ENCODE peak calls at places on chromosome 5, in nine cellular contexts. One of them, this sample, is unnamed.

GRCh38 chr5:88743231-88743879 is 139.6 kb downstream of the MEF2C start:
- DNase-seq in activated T-cell treated with anti-CD3 and anti-CD28 coated beads, Interleukin-2, amount 50 U/mL, for 72 hours: no peak
- DNase-seq in non-pigmented ciliary epithelial cell: no peak
- DNase-seq in T-cell: no peak
- DNase-seq in kidney glomerular epithelial cell: no peak
- DNase-seq in stimulated activated naive CD4-positive, alpha-beta T cell treated with Interleukin-2 at 50 U/mL for 16 hours: no peak
- DNase-seq in T-helper 9 cell: no peak
- DNase-seq in NCI-H2171: no peak
- DNase-seq in D341Med: no peak
- DNase-seq in this sample: no peak

GRCh38 chr5:6734781-6735180 is 21.5 kb downstream of the TENT4A start:
- DNase-seq in kidney glomerular epithelial cell: no peak
- DNase-seq in T-helper 9 cell: no peak
- DNase-seq in activated T-cell treated with anti-CD3 and anti-CD28 coated beads, Interleukin-2, amount 50 U/mL, for 72 hours: no peak
- DNase-seq in D341Med: no peak
- DNase-seq in non-pigmented ciliary epithelial cell: no peak
- DNase-seq in NCI-H2171: no peak
- DNase-seq in T-cell: no peak
- DNase-seq in stimulated activated naive CD4-positive, alpha-beta T cell treated with Interleukin-2 at 50 U/mL for 16 hours: no peak
- DNase-seq in this sample: no peak

GRCh38 chr5:106959447-106959846 is 711.3 kb downstream of the EFNA5 start:
- DNase-seq in T-helper 9 cell: no peak
- DNase-seq in non-pigmented ciliary epithelial cell: no peak
- DNase-seq in kidney glomerular epithelial cell: no peak
- DNase-seq in stimulated activated naive CD4-positive, alpha-beta T cell treated with Interleukin-2 at 50 U/mL for 16 hours: no peak
- DNase-seq in NCI-H2171: no peak
- DNase-seq in activated T-cell treated with anti-CD3 and anti-CD28 coated beads, Interleukin-2, amount 50 U/mL, for 72 hours: no peak
- DNase-seq in D341Med: no peak
- DNase-seq in T-cell: no peak
- DNase-seq in this sample: no peak

GRCh38 chr5:68555891-68556689 is 340.5 kb downstream of the PIK3R1 start:
- DNase-seq in T-cell: no peak
- DNase-seq in stimulated activated naive CD4-positive, alpha-beta T cell treated with Interleukin-2 at 50 U/mL for 16 hours: no peak
- DNase-seq in non-pigmented ciliary epithelial cell: no peak
- DNase-seq in T-helper 9 cell: no peak
- DNase-seq in kidney glomerular epithelial cell: no peak
- DNase-seq in NCI-H2171: no peak
- DNase-seq in D341Med: no peak
- DNase-seq in activated T-cell treated with anti-CD3 and anti-CD28 coated beads, Interleukin-2, amount 50 U/mL, for 72 hours: no peak
- DNase-seq in this sample: no peak

GRCh38 chr5:34001231-34001935 is 6.5 kb downstream of the AMACR start:
- DNase-seq in T-cell: no peak
- DNase-seq in T-helper 9 cell: no peak
- DNase-seq in stimulated activated naive CD4-positive, alpha-beta T cell treated with Interleukin-2 at 50 U/mL for 16 hours: no peak
- DNase-seq in activated T-cell treated with anti-CD3 and anti-CD28 coated beads, Interleukin-2, amount 50 U/mL, for 72 hours: no peak
- DNase-seq in D341Med: no peak
- DNase-seq in kidney glomerular epithelial cell: no peak
- DNase-seq in NCI-H2171: peak
- DNase-seq in non-pigmented ciliary epithelial cell: no peak
- DNase-seq in this sample: peak

GRCh38 chr5:151037561-151038291 is 17.3 kb downstream of the GPX3 start:
- DNase-seq in non-pigmented ciliary epithelial cell: no peak
- DNase-seq in activated T-cell treated with anti-CD3 and anti-CD28 coated beads, Interleukin-2, amount 50 U/mL, for 72 hours: no peak
- DNase-seq in stimulated activated naive CD4-positive, alpha-beta T cell treated with Interleukin-2 at 50 U/mL for 16 hours: no peak
- DNase-seq in T-cell: no peak
- DNase-seq in kidney glomerular epithelial cell: no peak
- DNase-seq in T-helper 9 cell: no peak
- DNase-seq in NCI-H2171: no peak
- DNase-seq in D341Med: no peak
- DNase-seq in this sample: no peak

GRCh38 chr5:174424219-174425053 is 299.9 kb upstream of the MSX2 start:
- DNase-seq in NCI-H2171: no peak
- DNase-seq in T-cell: no peak
- DNase-seq in non-pigmented ciliary epithelial cell: no peak
- DNase-seq in T-helper 9 cell: no peak
- DNase-seq in stimulated activated naive CD4-positive, alpha-beta T cell treated with Interleukin-2 at 50 U/mL for 16 hours: no peak
- DNase-seq in kidney glomerular epithelial cell: no peak
- DNase-seq in D341Med: peak
- DNase-seq in activated T-cell treated with anti-CD3 and anti-CD28 coated beads, Interleukin-2, amount 50 U/mL, for 72 hours: no peak
- DNase-seq in this sample: no peak

GRCh38 chr5:5306696-5307095 is 115.8 kb upstream of the ICE1 start:
- DNase-seq in non-pigmented ciliary epithelial cell: no peak
- DNase-seq in D341Med: no peak
- DNase-seq in NCI-H2171: no peak
- DNase-seq in activated T-cell treated with anti-CD3 and anti-CD28 coated beads, Interleukin-2, amount 50 U/mL, for 72 hours: no peak
- DNase-seq in stimulated activated naive CD4-positive, alpha-beta T cell treated with Interleukin-2 at 50 U/mL for 16 hours: no peak
- DNase-seq in T-helper 9 cell: no peak
- DNase-seq in T-cell: no peak
- DNase-seq in kidney glomerular epithelial cell: no peak
- DNase-seq in this sample: no peak

GRCh38 chr5:123718238-123718637 is 206.3 kb downstream of the CSNK1G3 start:
- DNase-seq in kidney glomerular epithelial cell: no peak
- DNase-seq in activated T-cell treated with anti-CD3 and anti-CD28 coated beads, Interleukin-2, amount 50 U/mL, for 72 hours: no peak
- DNase-seq in T-cell: no peak
- DNase-seq in D341Med: no peak
- DNase-seq in NCI-H2171: no peak
- DNase-seq in T-helper 9 cell: no peak
- DNase-seq in non-pigmented ciliary epithelial cell: no peak
- DNase-seq in stimulated activated naive CD4-positive, alpha-beta T cell treated with Interleukin-2 at 50 U/mL for 16 hours: no peak
- DNase-seq in this sample: no peak

GRCh38 chr5:138177936-138178515 is 404 bp downstream of the BRD8 start:
- DNase-seq in stimulated activated naive CD4-positive, alpha-beta T cell treated with Interleukin-2 at 50 U/mL for 16 hours: peak
- DNase-seq in NCI-H2171: peak
- DNase-seq in activated T-cell treated with anti-CD3 and anti-CD28 coated beads, Interleukin-2, amount 50 U/mL, for 72 hours: peak
- DNase-seq in kidney glomerular epithelial cell: no peak
- DNase-seq in non-pigmented ciliary epithelial cell: no peak
- DNase-seq in T-cell: peak
- DNase-seq in D341Med: peak
- DNase-seq in T-helper 9 cell: no peak
- DNase-seq in this sample: peak

GRCh38 chr5:150656191-150657132 is 4.6 kb upstream of the MYOZ3 start:
- DNase-seq in kidney glomerular epithelial cell: no peak
- DNase-seq in T-helper 9 cell: peak
- DNase-seq in non-pigmented ciliary epithelial cell: no peak
- DNase-seq in NCI-H2171: peak
- DNase-seq in T-cell: peak
- DNase-seq in stimulated activated naive CD4-positive, alpha-beta T cell treated with Interleukin-2 at 50 U/mL for 16 hours: peak
- DNase-seq in activated T-cell treated with anti-CD3 and anti-CD28 coated beads, Interleukin-2, amount 50 U/mL, for 72 hours: peak
- DNase-seq in D341Med: peak
- DNase-seq in this sample: peak

GRCh38 chr5:43920422-43920821 is 317.4 kb downstream of the NNT start:
- DNase-seq in activated T-cell treated with anti-CD3 and anti-CD28 coated beads, Interleukin-2, amount 50 U/mL, for 72 hours: no peak
- DNase-seq in D341Med: no peak
- DNase-seq in NCI-H2171: no peak
- DNase-seq in non-pigmented ciliary epithelial cell: no peak
- DNase-seq in T-cell: no peak
- DNase-seq in T-helper 9 cell: no peak
- DNase-seq in kidney glomerular epithelial cell: no peak
- DNase-seq in stimulated activated naive CD4-positive, alpha-beta T cell treated with Interleukin-2 at 50 U/mL for 16 hours: no peak
- DNase-seq in this sample: no peak

GRCh38 chr5:137622850-137623249 is 113.0 kb downstream of the KLHL3 start:
- DNase-seq in stimulated activated naive CD4-positive, alpha-beta T cell treated with Interleukin-2 at 50 U/mL for 16 hours: no peak
- DNase-seq in D341Med: no peak
- DNase-seq in NCI-H2171: no peak
- DNase-seq in T-cell: no peak
- DNase-seq in kidney glomerular epithelial cell: no peak
- DNase-seq in activated T-cell treated with anti-CD3 and anti-CD28 coated beads, Interleukin-2, amount 50 U/mL, for 72 hours: no peak
- DNase-seq in non-pigmented ciliary epithelial cell: no peak
- DNase-seq in T-helper 9 cell: no peak
- DNase-seq in this sample: no peak

GRCh38 chr5:96997265-96997859 is 61.5 kb downstream of the LNPEP start:
- DNase-seq in activated T-cell treated with anti-CD3 and anti-CD28 coated beads, Interleukin-2, amount 50 U/mL, for 72 hours: peak
- DNase-seq in NCI-H2171: no peak
- DNase-seq in stimulated activated naive CD4-positive, alpha-beta T cell treated with Interleukin-2 at 50 U/mL for 16 hours: no peak
- DNase-seq in kidney glomerular epithelial cell: peak
- DNase-seq in non-pigmented ciliary epithelial cell: no peak
- DNase-seq in T-cell: peak
- DNase-seq in T-helper 9 cell: no peak
- DNase-seq in D341Med: peak
- DNase-seq in this sample: peak

GRCh38 chr5:173473293-173473692 is 143.2 kb downstream of the BOD1 start:
- DNase-seq in non-pigmented ciliary epithelial cell: no peak
- DNase-seq in D341Med: no peak
- DNase-seq in activated T-cell treated with anti-CD3 and anti-CD28 coated beads, Interleukin-2, amount 50 U/mL, for 72 hours: no peak
- DNase-seq in stimulated activated naive CD4-positive, alpha-beta T cell treated with Interleukin-2 at 50 U/mL for 16 hours: no peak
- DNase-seq in T-helper 9 cell: no peak
- DNase-seq in T-cell: no peak
- DNase-seq in NCI-H2171: no peak
- DNase-seq in kidney glomerular epithelial cell: no peak
- DNase-seq in this sample: no peak

GRCh38 chr5:65102826-65103673 is 334.3 kb downstream of the CWC27 start:
- DNase-seq in T-cell: peak
- DNase-seq in T-helper 9 cell: peak
- DNase-seq in NCI-H2171: peak
- DNase-seq in activated T-cell treated with anti-CD3 and anti-CD28 coated beads, Interleukin-2, amount 50 U/mL, for 72 hours: peak
- DNase-seq in non-pigmented ciliary epithelial cell: no peak
- DNase-seq in stimulated activated naive CD4-positive, alpha-beta T cell treated with Interleukin-2 at 50 U/mL for 16 hours: peak
- DNase-seq in D341Med: peak
- DNase-seq in kidney glomerular epithelial cell: no peak
- DNase-seq in this sample: peak

GRCh38 chr5:138264183-138264582 is 10.2 kb downstream of the GFRA3 start:
- DNase-seq in D341Med: no peak
- DNase-seq in T-cell: no peak
- DNase-seq in stimulated activated naive CD4-positive, alpha-beta T cell treated with Interleukin-2 at 50 U/mL for 16 hours: no peak
- DNase-seq in kidney glomerular epithelial cell: no peak
- DNase-seq in activated T-cell treated with anti-CD3 and anti-CD28 coated beads, Interleukin-2, amount 50 U/mL, for 72 hours: no peak
- DNase-seq in NCI-H2171: no peak
- DNase-seq in non-pigmented ciliary epithelial cell: no peak
- DNase-seq in T-helper 9 cell: no peak
- DNase-seq in this sample: no peak

GRCh38 chr5:67305913-67306710 is 109.5 kb upstream of the CD180 start:
- DNase-seq in stimulated activated naive CD4-positive, alpha-beta T cell treated with Interleukin-2 at 50 U/mL for 16 hours: no peak
- DNase-seq in kidney glomerular epithelial cell: peak
- DNase-seq in activated T-cell treated with anti-CD3 and anti-CD28 coated beads, Interleukin-2, amount 50 U/mL, for 72 hours: no peak
- DNase-seq in T-helper 9 cell: no peak
- DNase-seq in T-cell: no peak
- DNase-seq in NCI-H2171: no peak
- DNase-seq in D341Med: no peak
- DNase-seq in non-pigmented ciliary epithelial cell: no peak
- DNase-seq in this sample: no peak

GRCh38 chr5:72328172-72328571 is 8.0 kb downstream of the PTCD2 start:
- DNase-seq in stimulated activated naive CD4-positive, alpha-beta T cell treated with Interleukin-2 at 50 U/mL for 16 hours: no peak
- DNase-seq in kidney glomerular epithelial cell: peak
- DNase-seq in activated T-cell treated with anti-CD3 and anti-CD28 coated beads, Interleukin-2, amount 50 U/mL, for 72 hours: no peak
- DNase-seq in T-helper 9 cell: no peak
- DNase-seq in T-cell: no peak
- DNase-seq in non-pigmented ciliary epithelial cell: no peak
- DNase-seq in D341Med: peak
- DNase-seq in NCI-H2171: no peak
- DNase-seq in this sample: no peak

GRCh38 chr5:94908889-94909480 is 290.5 kb downstream of the SLF1 start:
- DNase-seq in stimulated activated naive CD4-positive, alpha-beta T cell treated with Interleukin-2 at 50 U/mL for 16 hours: no peak
- DNase-seq in T-cell: no peak
- DNase-seq in kidney glomerular epithelial cell: no peak
- DNase-seq in activated T-cell treated with anti-CD3 and anti-CD28 coated beads, Interleukin-2, amount 50 U/mL, for 72 hours: no peak
- DNase-seq in T-helper 9 cell: no peak
- DNase-seq in D341Med: peak
- DNase-seq in NCI-H2171: no peak
- DNase-seq in non-pigmented ciliary epithelial cell: no peak
- DNase-seq in this sample: peak